ENCODE peak calls at places on chromosomes 11 and 22, in four cellular contexts. G is activated T-cell treated with anti-CD3 and anti-CD28 coated beads, Interleukin-2, amount 50 U/mL, for 72 hours; Y is foreskin keratinocyte; A is right lobe of liver. E is an unnamed sample.

GRCh38 chr11:71304491-71304890 is 52.1 kb upstream of the SHANK2 start:
- DNase-seq in G (no peak), Y (no peak), A (peak), E (no peak)

GRCh38 chr22:21856197-21856596 is 11.2 kb downstream of the MAPK1 start:
- DNase-seq in G (no peak), Y (no peak), A (no peak), E (no peak)

GRCh38 chr11:72446929-72447753 is 12.8 kb upstream of the CLPB start:
- DNase-seq in G (no peak), Y (peak), A (no peak), E (no peak)

GRCh38 chr11:116730568-116730967 is 42.2 kb downstream of the BUD13 start:
- DNase-seq in G (no peak), Y (no peak), A (no peak), E (no peak)

GRCh38 chr11:10943968-10944367 is 86.1 kb upstream of the ZBED5 start:
- DNase-seq in G (no peak), Y (no peak), A (no peak), E (no peak)

GRCh38 chr22:30754971-30755759 is 60.5 kb downstream of the OSBP2 start:
- DNase-seq in G (peak), Y (peak), A (peak), E (peak)

GRCh38 chr11:65219930-65220213 is 38.1 kb downstream of the CAPN1 start:
- DNase-seq in G (no peak), Y (no peak), A (no peak), E (no peak)

GRCh38 chr22:39913321-39913720 is 12.4 kb downstream of the GRAP2 start:
- DNase-seq in G (no peak), Y (no peak), A (no peak), E (no peak)

GRCh38 chr11:75280227-75280671 is 39.7 kb downstream of the TPBGL start:
- DNase-seq in G (peak), Y (peak), A (peak), E (peak)

GRCh38 chr11:118572914-118573550 is 823 bp downstream of the ARCN1 start:
- DNase-seq in G (peak), Y (peak), A (no peak), E (peak)

GRCh38 chr22:31605851-31606585 is 56.0 kb downstream of the PISD start:
- DNase-seq in G (no peak), Y (no peak), A (no peak), E (peak)

GRCh38 chr11:79834015-79834414 is 393.2 kb upstream of the TENM4 start:
- DNase-seq in G (no peak), Y (peak), A (no peak), E (no peak)